ENCODE peak calls at places on chromosomes 4 and X, in four cellular contexts. U, E, H and S are unnamed samples.

GRCh38 chr4:182921608-182922007 is 4.4 kb upstream of the DCTD start:
- DNase-seq in U (no peak), E (no peak), H (no peak), S (no peak)

GRCh38 chrX:103157511-103158316 is 57.2 kb upstream of the BEX4 start:
- DNase-seq in U (peak), E (peak), H (peak), S (peak)

GRCh38 chr4:53003959-53004358 is 141.8 kb downstream of the RASL11B start:
- DNase-seq in U (no peak), E (no peak), H (no peak), S (no peak)

GRCh38 chr4:83701041-83701440 is 165.1 kb downstream of the GPAT3 start:
- DNase-seq in U (no peak), E (no peak), H (no peak), S (no peak)

GRCh38 chr4:164731827-164732474 is 22.0 kb upstream of the SMIM31 start:
- DNase-seq in U (peak), E (peak), H (peak), S (peak)

GRCh38 chr4:105625214-105625613 is 72.8 kb downstream of the ARHGEF38 start:
- DNase-seq in U (no peak), E (no peak), H (no peak), S (no peak)

GRCh38 chr4:140195806-140196205 is 41.8 kb upstream of the MAML3 start:
- DNase-seq in U (no peak), E (no peak), H (no peak), S (no peak)

GRCh38 chr4:82710202-82710929 is 88.2 kb downstream of the SCD5 start:
- DNase-seq in U (no peak), E (no peak), H (no peak), S (no peak)

GRCh38 chrX:71283409-71284143 is at the start of gene NONO:
- DNase-seq in U (peak), E (peak), H (peak), S (peak)

GRCh38 chr4:38925492-38926418 is 58.1 kb downstream of the FAM114A1 start:
- DNase-seq in U (no peak), E (no peak), H (no peak), S (no peak)

GRCh38 chr4:151888367-151888866 is 127.6 kb upstream of the GATB start:
- DNase-seq in U (no peak), E (no peak), H (no peak), S (no peak)

GRCh38 chrX:147550217-147550616 is 361.5 kb upstream of the FMR1 start:
- DNase-seq in U (no peak), E (peak), H (peak), S (peak)

GRCh38 chr4:169416997-169417396 is 146.2 kb upstream of the SH3RF1 start:
- DNase-seq in U (no peak), E (no peak), H (no peak), S (no peak)